ENCODE peak calls at places on chromosomes 4 and X, in six cellular contexts. C, P, B, W, I and Q are unnamed samples.

GRCh38 chr4:108107729-108108382 is 60.9 kb downstream of the LEF1 start:
- DNase-seq in P (no peak), W (no peak), C (no peak), B (no peak), I (no peak), Q (no peak)

GRCh38 chr4:113394730-113395530 is 345.5 kb downstream of the ANK2 start:
- DNase-seq in W (peak), P (peak), B (peak), I (no peak), C (no peak), Q (peak)

GRCh38 chrX:132594129-132594528 is 105.3 kb upstream of the MBNL3 start:
- DNase-seq in C (no peak), P (no peak), B (no peak), I (no peak), W (no peak), Q (no peak)

GRCh38 chr4:26806331-26806730 is 54.3 kb upstream of the STIM2 start:
- DNase-seq in B (no peak), C (no peak), P (no peak), W (no peak), I (no peak), Q (no peak)

GRCh38 chr4:81180916-81181315 is 34.1 kb downstream of the PRKG2 start:
- DNase-seq in W (no peak), P (no peak), I (no peak), C (no peak), B (no peak), Q (no peak)

GRCh38 chr4:32560306-32560705 is 1840.1 kb downstream of the PCDH7 start:
- DNase-seq in C (no peak), B (no peak), W (no peak), P (no peak), I (no peak), Q (no peak)

GRCh38 chrX:132119283-132119682 is 8.5 kb downstream of the FRMD7 start:
- DNase-seq in B (no peak), I (peak), P (no peak), W (no peak), C (no peak), Q (no peak)

GRCh38 chr4:21307709-21308108 is 607.5 kb downstream of the PACRGL start:
- DNase-seq in I (no peak), P (no peak), B (no peak), C (no peak), W (no peak), Q (no peak)

GRCh38 chr4:181685461-181685860 is 557.7 kb upstream of the TENM3 start:
- DNase-seq in I (no peak), C (no peak), W (no peak), P (no peak), B (no peak), Q (no peak)

GRCh38 chrX:73668779-73669178 is 105.8 kb downstream of the CHIC1 start:
- DNase-seq in P (no peak), C (no peak), I (no peak), W (no peak), B (no peak), Q (no peak)

GRCh38 chr4:22686156-22686555 is 6.6 kb upstream of the GBA3 start:
- DNase-seq in P (no peak), C (no peak), B (no peak), I (no peak), W (no peak), Q (no peak)

GRCh38 chrX:115709039-115709438 is 148.1 kb downstream of the PLS3 start:
- DNase-seq in I (no peak), C (no peak), P (no peak), B (no peak), W (no peak), Q (no peak)

GRCh38 chr4:18401435-18401834 is 379.9 kb upstream of the LCORL start:
- DNase-seq in I (no peak), W (no peak), B (no peak), C (no peak), P (no peak), Q (no peak)